ENCODE peak calls at places on chromosomes 4 and X, in eight cellular contexts. One of them, this sample, is unnamed.

GRCh38 chr4:39637572-39638357 is 900 bp downstream of the SMIM14 start:
- DNase-seq in WTC11: peak
- DNase-seq in endodermal cell: peak
- DNase-seq in NCI-H2081: peak
- DNase-seq in thyroid gland: peak
- DNase-seq in amniotic stem cell: peak
- DNase-seq in tibial artery: peak
- DNase-seq in CD8-positive, alpha-beta memory T cell: peak
- DNase-seq in this sample: peak

GRCh38 chr4:107931775-107932321 is 499 bp downstream of the CYP2U1 start:
- DNase-seq in WTC11: no peak
- DNase-seq in endodermal cell: no peak
- DNase-seq in NCI-H2081: peak
- DNase-seq in thyroid gland: peak
- DNase-seq in amniotic stem cell: no peak
- DNase-seq in tibial artery: peak
- DNase-seq in CD8-positive, alpha-beta memory T cell: peak
- DNase-seq in this sample: no peak

GRCh38 chr4:125666635-125667034 is 351.9 kb downstream of the FAT4 start:
- DNase-seq in WTC11: no peak
- DNase-seq in endodermal cell: no peak
- DNase-seq in NCI-H2081: peak
- DNase-seq in thyroid gland: no peak
- DNase-seq in amniotic stem cell: no peak
- DNase-seq in tibial artery: no peak
- DNase-seq in CD8-positive, alpha-beta memory T cell: no peak
- DNase-seq in this sample: no peak

GRCh38 chr4:73902038-73902637 is 32.9 kb downstream of the CXCL1 start:
- DNase-seq in WTC11: no peak
- DNase-seq in endodermal cell: no peak
- DNase-seq in NCI-H2081: no peak
- DNase-seq in thyroid gland: no peak
- DNase-seq in amniotic stem cell: no peak
- DNase-seq in tibial artery: no peak
- DNase-seq in CD8-positive, alpha-beta memory T cell: no peak
- DNase-seq in this sample: no peak

GRCh38 chrX:101191217-101191750 is 28.3 kb upstream of the DRP2 start:
- DNase-seq in WTC11: peak
- DNase-seq in endodermal cell: peak
- DNase-seq in NCI-H2081: no peak
- DNase-seq in thyroid gland: no peak
- DNase-seq in amniotic stem cell: no peak
- DNase-seq in tibial artery: peak
- DNase-seq in CD8-positive, alpha-beta memory T cell: no peak
- DNase-seq in this sample: no peak

GRCh38 chr4:19051751-19052296 is 1030.3 kb upstream of the LCORL start:
- DNase-seq in WTC11: no peak
- DNase-seq in endodermal cell: no peak
- DNase-seq in NCI-H2081: peak
- DNase-seq in thyroid gland: no peak
- DNase-seq in amniotic stem cell: no peak
- DNase-seq in tibial artery: no peak
- DNase-seq in CD8-positive, alpha-beta memory T cell: no peak
- DNase-seq in this sample: peak

GRCh38 chr4:8287606-8288280 is 18.2 kb downstream of the HTRA3 start:
- DNase-seq in WTC11: no peak
- DNase-seq in endodermal cell: no peak
- DNase-seq in NCI-H2081: no peak
- DNase-seq in thyroid gland: no peak
- DNase-seq in amniotic stem cell: no peak
- DNase-seq in tibial artery: no peak
- DNase-seq in CD8-positive, alpha-beta memory T cell: no peak
- DNase-seq in this sample: no peak

GRCh38 chr4:2834001-2834921 is 9.4 kb upstream of the ADD1 start:
- DNase-seq in WTC11: no peak
- DNase-seq in endodermal cell: no peak
- DNase-seq in NCI-H2081: no peak
- DNase-seq in thyroid gland: no peak
- DNase-seq in amniotic stem cell: no peak
- DNase-seq in tibial artery: no peak
- DNase-seq in CD8-positive, alpha-beta memory T cell: no peak
- DNase-seq in this sample: no peak

GRCh38 chrX:24264383-24264782 is 49.5 kb downstream of the SUPT20HL2 start:
- DNase-seq in WTC11: no peak
- DNase-seq in endodermal cell: no peak
- DNase-seq in NCI-H2081: no peak
- DNase-seq in thyroid gland: no peak
- DNase-seq in amniotic stem cell: no peak
- DNase-seq in tibial artery: no peak
- DNase-seq in CD8-positive, alpha-beta memory T cell: no peak
- DNase-seq in this sample: no peak

GRCh38 chr4:110631582-110632505 is 9.0 kb upstream of the PITX2 start:
- DNase-seq in WTC11: peak
- DNase-seq in endodermal cell: peak
- DNase-seq in NCI-H2081: peak
- DNase-seq in thyroid gland: peak
- DNase-seq in amniotic stem cell: peak
- DNase-seq in tibial artery: peak
- DNase-seq in CD8-positive, alpha-beta memory T cell: no peak
- DNase-seq in this sample: peak

GRCh38 chrX:63470506-63470905 is 119.4 kb upstream of the SPIN4 start:
- DNase-seq in WTC11: no peak
- DNase-seq in endodermal cell: no peak
- DNase-seq in NCI-H2081: no peak
- DNase-seq in thyroid gland: no peak
- DNase-seq in amniotic stem cell: no peak
- DNase-seq in tibial artery: no peak
- DNase-seq in CD8-positive, alpha-beta memory T cell: no peak
- DNase-seq in this sample: no peak

GRCh38 chr4:22456291-22456690 is 59.6 kb downstream of the ADGRA3 start:
- DNase-seq in WTC11: no peak
- DNase-seq in endodermal cell: no peak
- DNase-seq in NCI-H2081: no peak
- DNase-seq in thyroid gland: no peak
- DNase-seq in amniotic stem cell: no peak
- DNase-seq in tibial artery: no peak
- DNase-seq in CD8-positive, alpha-beta memory T cell: no peak
- DNase-seq in this sample: no peak

GRCh38 chrX:53794181-53794580 is 107.7 kb upstream of the HUWE1 start:
- DNase-seq in WTC11: no peak
- DNase-seq in endodermal cell: no peak
- DNase-seq in NCI-H2081: no peak
- DNase-seq in thyroid gland: no peak
- DNase-seq in amniotic stem cell: no peak
- DNase-seq in tibial artery: no peak
- DNase-seq in CD8-positive, alpha-beta memory T cell: no peak
- DNase-seq in this sample: no peak

GRCh38 chrX:38514014-38514854 is 47.1 kb upstream of the TSPAN7 start:
- DNase-seq in WTC11: no peak
- DNase-seq in endodermal cell: no peak
- DNase-seq in NCI-H2081: no peak
- DNase-seq in thyroid gland: no peak
- DNase-seq in amniotic stem cell: no peak
- DNase-seq in tibial artery: no peak
- DNase-seq in CD8-positive, alpha-beta memory T cell: no peak
- DNase-seq in this sample: no peak

GRCh38 chr4:7759221-7759620 is 180.4 kb downstream of the AFAP1 start:
- DNase-seq in WTC11: no peak
- DNase-seq in endodermal cell: no peak
- DNase-seq in NCI-H2081: no peak
- DNase-seq in thyroid gland: no peak
- DNase-seq in amniotic stem cell: no peak
- DNase-seq in tibial artery: no peak
- DNase-seq in CD8-positive, alpha-beta memory T cell: peak
- DNase-seq in this sample: peak

GRCh38 chrX:15464704-15465103 is 28.4 kb downstream of the PIR start:
- DNase-seq in WTC11: no peak
- DNase-seq in endodermal cell: no peak
- DNase-seq in NCI-H2081: no peak
- DNase-seq in thyroid gland: no peak
- DNase-seq in amniotic stem cell: no peak
- DNase-seq in tibial artery: no peak
- DNase-seq in CD8-positive, alpha-beta memory T cell: no peak
- DNase-seq in this sample: no peak

This sample was measured in A673.